ENCODE peak calls at places on chromosomes 4 and X, in five cellular contexts. V, A, H, T and U are unnamed samples.

GRCh38 chrX:154372612-154373022 is 1.8 kb downstream of the FLNA start:
- DNase-seq in T (no peak), H (no peak), V (no peak), A (no peak), U (no peak)

GRCh38 chrX:19964017-19964710 is 26.7 kb downstream of the BCLAF3 start:
- DNase-seq in H (no peak), T (no peak), V (no peak), A (no peak), U (peak; percentile 1)

GRCh38 chrX:109475174-109475891 is 6.6 kb downstream of the GUCY2F start:
- DNase-seq in V (peak; percentile 23), T (no peak), A (no peak), H (no peak), U (peak; percentile 44)

GRCh38 chr4:27368781-27369180 is 508.1 kb downstream of the STIM2 start:
- DNase-seq in V (no peak), A (no peak), T (no peak), H (no peak), U (peak; percentile 19)

GRCh38 chr4:55866290-55866907 is 13.0 kb downstream of the EXOC1 start:
- DNase-seq in T (no peak), V (no peak), A (no peak), H (no peak), U (peak; percentile 97)

GRCh38 chrX:69412661-69413060 is 91.5 kb upstream of the NALF2 start:
- DNase-seq in H (no peak), T (no peak), A (no peak), V (no peak), U (no peak)

GRCh38 chr4:62133498-62133897 is 933.4 kb downstream of the ADGRL3 start:
- DNase-seq in V (no peak), T (no peak), H (no peak), A (no peak), U (no peak)

GRCh38 chr4:164779811-164780216 is 25.9 kb downstream of the SMIM31 start:
- DNase-seq in H (no peak), A (no peak), T (no peak), V (no peak), U (peak; percentile 62)

GRCh38 chr4:128009428-128009827 is 44.2 kb downstream of the ABHD18 start:
- DNase-seq in H (no peak), T (no peak), V (no peak), A (no peak), U (no peak)

GRCh38 chrX:139967300-139967699 is 2.0 kb upstream of the CXorf66 start:
- DNase-seq in V (no peak), T (no peak), H (no peak), A (no peak), U (peak; percentile 2)

GRCh38 chr4:83708500-83709175 is 172.7 kb downstream of the GPAT3 start:
- DNase-seq in H (no peak), A (no peak), V (no peak), T (no peak), U (no peak)

GRCh38 chrX:1493877-1494510 is 41.3 kb upstream of the ASMTL start:
- DNase-seq in V (no peak), T (peak; percentile 45), H (no peak), A (peak; percentile 83), U (no peak)

GRCh38 chr4:4704267-4704666 is 155.2 kb upstream of the MSX1 start:
- DNase-seq in H (no peak), V (no peak), T (no peak), A (no peak), U (peak; percentile 75)

GRCh38 chr4:40702137-40702799 is 47.5 kb upstream of the NSUN7 start:
- DNase-seq in H (no peak), T (no peak), V (no peak), A (no peak), U (no peak)

GRCh38 chrX:29634516-29634915 is 580.8 kb upstream of the MAGEB2 start:
- DNase-seq in V (no peak), H (no peak), T (no peak), A (no peak), U (no peak)

GRCh38 chr4:68803013-68803412 is 12.8 kb upstream of the UGT2B10 start:
- DNase-seq in T (no peak), H (no peak), V (no peak), A (no peak), U (no peak)

GRCh38 chr4:40630335-40631021 is 814 bp upstream of the RBM47 start:
- DNase-seq in V (peak; percentile 45), H (no peak), T (no peak), A (peak; percentile 90), U (no peak)

GRCh38 chrX:72269671-72270251 is 7.3 kb downstream of the RPS4X start:
- DNase-seq in V (no peak), A (no peak), H (no peak), T (peak; percentile 43), U (peak; percentile 80)

GRCh38 chr4:168815373-168816345 is 194.4 kb downstream of the CBR4 start:
- DNase-seq in T (no peak), H (no peak), A (no peak), V (no peak), U (peak; percentile 39)

GRCh38 chr4:97662133-97662532 is 481.1 kb downstream of the STPG2 start:
- DNase-seq in T (no peak), V (no peak), A (no peak), H (no peak), U (no peak)

GRCh38 chr4:172489896-172490295 is 676.7 kb downstream of the GALNTL6 start:
- DNase-seq in V (no peak), T (no peak), H (no peak), A (no peak), U (no peak)

GRCh38 chr4:38313999-38314561 is 349.9 kb upstream of the KLF3 start:
- DNase-seq in A (no peak), H (no peak), V (no peak), T (no peak), U (peak; percentile 87)

GRCh38 chr4:102466298-102466697 is 34.9 kb upstream of the NFKB1 start:
- DNase-seq in T (no peak), H (no peak), V (no peak), A (no peak), U (peak; percentile 47)

GRCh38 chr4:151673913-151674520 is 86.8 kb downstream of the GATB start:
- DNase-seq in A (no peak), H (no peak), T (no peak), V (peak; percentile 35), U (no peak)

GRCh38 chr4:77650787-77651186 is 45.2 kb downstream of the CXCL13 start:
- DNase-seq in A (no peak), H (no peak), V (no peak), T (no peak), U (no peak)

GRCh38 chr4:170087163-170087700 is 2.5 kb downstream of the AADAT start:
- DNase-seq in T (no peak), A (no peak), V (no peak), H (no peak), U (peak; percentile 20)

GRCh38 chrX:31036895-31037294 is 34.9 kb downstream of the FTHL17 start:
- DNase-seq in A (no peak), V (no peak), T (no peak), H (no peak), U (peak; percentile 58)

GRCh38 chrX:119755981-119756533 is 2.3 kb upstream of the SOWAHD start:
- DNase-seq in V (no peak), H (peak; percentile 35), T (peak; percentile 69), A (peak; percentile 76), U (no peak)

GRCh38 chr4:151553874-151554273 is 144.9 kb downstream of the FHIP1A start:
- DNase-seq in T (no peak), V (no peak), A (no peak), H (no peak), U (no peak)

GRCh38 chr4:86898562-86898961 is 6.3 kb upstream of the C4orf36 start:
- DNase-seq in A (no peak), V (no peak), T (no peak), H (no peak), U (no peak)

GRCh38 chr4:7296661-7297335 is 104.5 kb downstream of the SORCS2 start:
- DNase-seq in V (no peak), H (no peak), T (no peak), A (no peak), U (no peak)

GRCh38 chr4:56828784-56829535 is 7.5 kb upstream of the SPINK2 start:
- DNase-seq in V (no peak), T (no peak), H (no peak), A (no peak), U (peak; percentile 31)

GRCh38 chr4:8353912-8354453 is 84.4 kb downstream of the HTRA3 start:
- DNase-seq in A (no peak), H (peak; percentile 14), T (no peak), V (no peak), U (peak; percentile 22)

GRCh38 chrX:13923845-13924244 is 105.8 kb downstream of the GEMIN8 start:
- DNase-seq in A (no peak), H (no peak), T (no peak), V (no peak), U (no peak)

GRCh38 chrX:88425739-88426138 is 321.3 kb upstream of the CPXCR1 start:
- DNase-seq in V (no peak), H (no peak), T (no peak), A (no peak), U (peak; percentile 0)

GRCh38 chr4:186297013-186297645 is 31.1 kb downstream of the F11 start:
- DNase-seq in V (no peak), T (no peak), A (no peak), H (no peak), U (peak; percentile 62)
- TF ChIP-seq CTCF in V (peak; percentile 33), T (peak; percentile 58), A (peak; percentile 56), H (peak; percentile 55), U (peak; percentile 68)

GRCh38 chr4:6226506-6226905 is 26.2 kb upstream of the JAKMIP1 start:
- DNase-seq in T (no peak), H (no peak), V (no peak), A (no peak), U (no peak)
- TF ChIP-seq CTCF in T (no peak), H (no peak), V (no peak), A (no peak), U (no peak)

GRCh38 chr4:26330946-26331345 is 10.1 kb downstream of the RBPJ start:
- DNase-seq in T (no peak), V (no peak), A (no peak), H (no peak), U (no peak)
- TF ChIP-seq CTCF in T (no peak), V (no peak), A (no peak), H (no peak), U (no peak)

GRCh38 chr4:53788011-53788410 is 196.7 kb upstream of the LNX1 start:
- DNase-seq in T (no peak), V (no peak), A (no peak), H (no peak), U (no peak)

GRCh38 chr4:53783208-53783859 is 192.0 kb upstream of the LNX1 start:
- DNase-seq in V (no peak), T (no peak), A (no peak), H (no peak), U (no peak)

GRCh38 chr4:53784112-53784511 is 192.8 kb upstream of the LNX1 start:
- DNase-seq in A (no peak), T (no peak), V (no peak), H (no peak), U (no peak)

GRCh38 chr4:53785996-53786395 is 194.7 kb upstream of the LNX1 start:
- DNase-seq in T (no peak), V (no peak), A (no peak), H (no peak), U (no peak)

DNA sequence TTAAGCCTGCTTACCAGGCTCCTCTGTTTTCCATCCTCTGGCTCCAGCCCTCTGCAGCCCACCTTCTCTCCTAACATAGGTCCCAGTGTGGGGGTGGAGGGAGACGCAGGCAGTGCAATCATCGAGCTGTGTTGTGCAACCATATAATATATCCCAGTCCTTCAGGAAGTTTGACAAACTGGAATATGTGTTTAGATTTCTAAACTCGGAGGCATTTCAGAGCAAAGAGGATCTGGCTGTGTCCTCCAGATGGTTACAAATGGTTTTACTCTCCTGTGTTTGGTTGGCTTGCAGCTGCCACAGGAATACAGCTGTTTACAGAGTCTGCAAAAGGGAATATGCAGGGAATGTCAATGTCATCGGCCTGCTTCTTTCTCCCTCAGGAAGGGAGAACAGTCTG is 195.3 kb upstream of the LNX1 start:
- DNase-seq in H (no peak), T (no peak), A (no peak), V (no peak), U (peak; percentile 56)
- TF ChIP-seq CTCF in H (no peak), T (no peak), A (no peak), V (no peak), U (no peak)